ENCODE peak calls at places on chromosomes 12 and 14, in eight cellular contexts. E is A549, K is GM12878, T is IMR-90, R is SK-N-SH, F is K562, M is HCT116, S is H1. B is an unnamed sample.

GRCh38 chr12:28517101-28517500 is 326.8 kb downstream of the CCDC91 start:
- DNase-seq in E (no peak), K (no peak), T (no peak), R (no peak), F (no peak), M (no peak), S (no peak), B (no peak)

GRCh38 chr14:84129028-84129427 is 1400.9 kb upstream of the FLRT2 start:
- DNase-seq in E (no peak), K (no peak), T (no peak), R (no peak), F (no peak), M (no peak), S (no peak), B (no peak)

GRCh38 chr14:79378020-79378419 is 833.3 kb downstream of the DIO2 start:
- DNase-seq in E (no peak), K (no peak), T (no peak), R (no peak), F (no peak), M (no peak), S (peak; percentile 47), B (no peak)

GRCh38 chr14:105168496-105168978 is at the start of gene JAG2:
- DNase-seq in E (peak; percentile 79), K (no peak), T (no peak), R (peak; percentile 84), F (peak; percentile 86), M (no peak), S (no peak), B (no peak)

GRCh38 chr12:118983147-118983824 is 1.9 kb downstream of the SRRM4 start:
- DNase-seq in E (no peak), K (no peak), T (no peak), R (peak; percentile 33), F (no peak), M (no peak), S (no peak), B (no peak)

GRCh38 chr14:29321646-29322045 is 555.1 kb downstream of the FOXG1 start:
- DNase-seq in E (no peak), K (no peak), T (peak; percentile 90), R (no peak), F (no peak), M (no peak), S (no peak), B (no peak)

GRCh38 chr12:10501031-10501430 is 4.7 kb upstream of the EIF2S3B start:
- DNase-seq in E (peak; percentile 41), K (no peak), T (no peak), R (no peak), F (no peak), M (peak; percentile 2), S (no peak), B (no peak)

GRCh38 chr14:76918176-76918750 is 92.1 kb downstream of the LRRC74A start:
- DNase-seq in E (no peak), K (no peak), T (peak; percentile 90), R (peak; percentile 57), F (no peak), M (no peak), S (no peak), B (no peak)

GRCh38 chr12:114562654-114563053 is 121.3 kb downstream of the TBX3 start:
- DNase-seq in E (no peak), K (no peak), T (no peak), R (no peak), F (no peak), M (no peak), S (peak; percentile 57), B (no peak)

GRCh38 chr12:99600388-99600787 is 47.2 kb upstream of the GARIN6 start:
- DNase-seq in E (no peak), K (peak; percentile 37), T (no peak), R (no peak), F (no peak), M (no peak), S (no peak), B (no peak)

GRCh38 chr12:55698965-55699364 is 8.7 kb downstream of the ITGA7 start:
- DNase-seq in E (no peak), K (no peak), T (no peak), R (no peak), F (no peak), M (no peak), S (no peak), B (no peak)

GRCh38 chr14:104893435-104894207 is 28.6 kb downstream of the CEP170B start:
- DNase-seq in E (no peak), K (no peak), T (no peak), R (no peak), F (no peak), M (no peak), S (peak; percentile 46), B (no peak)

GRCh38 chr12:56645717-56646446 is at the start of gene ATP5F1B:
- DNase-seq in E (peak; percentile 100), K (peak; percentile 100), T (peak; percentile 100), R (peak; percentile 95), F (peak; percentile 99), M (peak; percentile 100), S (peak; percentile 88), B (peak; percentile 100)

GRCh38 chr12:50087995-50088394 is 2.9 kb downstream of the SMARCD1 start:
- DNase-seq in E (no peak), K (no peak), T (peak; percentile 85), R (no peak), F (no peak), M (no peak), S (no peak), B (peak; percentile 70)

GRCh38 chr14:60753264-60754126 is 18.9 kb downstream of the MNAT1 start:
- DNase-seq in E (no peak), K (peak; percentile 87), T (peak; percentile 40), R (no peak), F (peak; percentile 11), M (no peak), S (no peak), B (no peak)

GRCh38 chr12:69097619-69098368 is 141.6 kb upstream of the CPSF6 start:
- DNase-seq in E (no peak), K (no peak), T (no peak), R (no peak), F (no peak), M (no peak), S (no peak), B (no peak)

GRCh38 chr12:41869432-41869831 is 275.2 kb downstream of the GXYLT1 start:
- DNase-seq in E (no peak), K (no peak), T (no peak), R (no peak), F (no peak), M (no peak), S (no peak), B (no peak)
- TF ChIP-seq RAD21 in E (no peak), K (no peak), T (no peak), R (no peak), F (no peak), M (no peak), S (no peak), B (no peak)

DNA sequence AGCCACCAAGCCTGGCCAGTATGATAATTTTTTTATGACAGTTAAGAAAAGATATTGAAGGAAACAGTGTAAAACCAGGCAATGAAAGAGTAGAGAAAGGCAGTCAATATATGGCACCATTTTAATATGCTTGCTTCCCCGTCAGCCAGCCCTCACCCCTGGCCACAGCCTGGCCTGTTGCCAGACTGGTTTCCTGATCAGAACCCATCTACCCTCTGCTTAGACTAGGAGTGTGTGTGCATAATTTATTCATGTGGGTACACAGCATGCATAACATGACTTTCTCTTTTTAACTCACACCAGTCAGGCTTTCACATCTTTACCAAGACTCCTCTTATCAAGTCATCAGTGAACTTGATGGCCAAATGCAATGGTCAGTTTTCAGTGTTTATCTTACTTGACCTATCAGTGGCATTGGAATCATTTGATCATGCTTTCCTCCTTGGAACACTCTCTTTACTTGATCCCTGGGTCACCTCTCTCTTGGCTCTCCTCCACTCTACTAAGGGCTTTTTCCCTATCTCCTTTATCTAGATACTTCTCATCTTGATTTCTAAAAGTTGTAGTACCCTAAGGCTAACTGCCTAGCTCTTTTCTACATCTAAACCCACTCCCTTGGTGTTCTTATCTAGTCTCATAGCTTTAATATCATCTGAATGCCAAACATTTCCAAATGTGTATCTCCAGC is 10.0 kb upstream of the GPR19 start:
- DNase-seq in E (no peak), K (no peak), T (no peak), R (no peak), F (no peak), M (no peak), S (no peak), B (no peak)
- TF ChIP-seq RAD21 in E (no peak), K (no peak), T (no peak), R (no peak), F (no peak), M (no peak), S (no peak), B (no peak)

GRCh38 chr14:95126906-95127530 is 30.3 kb downstream of the DICER1 start:
- DNase-seq in E (no peak), K (no peak), T (peak; percentile 76), R (no peak), F (no peak), M (no peak), S (no peak), B (no peak)

GRCh38 chr14:95127531-95127911 is 29.8 kb downstream of the DICER1 start:
- DNase-seq in E (no peak), K (no peak), T (no peak), R (no peak), F (no peak), M (no peak), S (no peak), B (no peak)

GRCh38 chr14:95123895-95124579 is 33.3 kb downstream of the DICER1 start:
- DNase-seq in E (no peak), K (no peak), T (no peak), R (no peak), F (no peak), M (no peak), S (no peak), B (no peak)

GRCh38 chr14:95125156-95125555 is 32.2 kb downstream of the DICER1 start:
- DNase-seq in E (no peak), K (no peak), T (no peak), R (no peak), F (no peak), M (no peak), S (no peak), B (no peak)

GRCh38 chr14:95125951-95126350 is 31.4 kb downstream of the DICER1 start:
- DNase-seq in E (no peak), K (no peak), T (no peak), R (no peak), F (no peak), M (no peak), S (no peak), B (no peak)
- TF ChIP-seq RAD21 in E (no peak), K (no peak), T (no peak), R (no peak), F (no peak), M (no peak), S (no peak), B (no peak)

GRCh38 chr14:86510503-86510902 is 980.6 kb downstream of the FLRT2 start:
- DNase-seq in E (no peak), K (no peak), T (peak; percentile 3), R (no peak), F (no peak), M (no peak), S (no peak), B (no peak)

GRCh38 chr14:86501611-86502010 is 971.7 kb downstream of the FLRT2 start:
- DNase-seq in E (no peak), K (no peak), T (no peak), R (no peak), F (no peak), M (no peak), S (no peak), B (no peak)

DNA sequence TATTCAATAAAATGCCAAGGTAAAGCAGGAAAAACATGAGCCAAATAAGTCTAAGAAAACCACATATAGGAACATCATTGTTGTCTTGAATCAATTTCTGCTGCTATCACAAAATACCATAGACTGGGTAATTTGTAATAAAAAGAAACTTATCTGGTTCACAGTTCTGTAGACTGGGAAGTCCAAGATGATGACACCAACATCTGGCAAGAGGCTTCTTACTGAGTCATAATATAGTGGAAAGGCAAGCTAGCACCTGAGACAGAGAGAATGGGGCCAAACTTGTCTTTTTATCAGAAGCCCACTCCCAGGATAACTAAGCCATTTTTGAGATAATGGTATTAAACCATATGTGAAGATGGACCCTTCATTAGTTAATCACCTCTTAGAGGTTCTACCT is 975.9 kb downstream of the FLRT2 start:
- DNase-seq in E (no peak), K (no peak), T (peak; percentile 38), R (no peak), F (no peak), M (no peak), S (no peak), B (no peak)
- TF ChIP-seq RAD21 in E (no peak), K (no peak), T (no peak), R (no peak), F (no peak), M (no peak), S (no peak), B (no peak)

B was measured in HepG2.